ENCODE peak calls at places on chromosomes 3 and 15, in nine cellular contexts. G, N, B, I, U, X, S, M and D are unnamed samples.

GRCh38 chr3:8954938-8955763 is 8.1 kb downstream of the RAD18 start:
- DNase-seq in G (no peak), N (peak), B (no peak), I (no peak), U (no peak), X (no peak), S (no peak), M (peak), D (no peak)

GRCh38 chr3:167978071-167978470 is 117.7 kb downstream of the GOLIM4 start:
- DNase-seq in G (no peak), N (no peak), B (no peak), I (no peak), U (no peak), X (no peak), S (no peak), M (peak), D (no peak)

GRCh38 chr3:150075417-150075865 is 104.7 kb upstream of the PFN2 start:
- DNase-seq in G (no peak), N (no peak), B (no peak), I (no peak), U (no peak), X (no peak), S (no peak), M (no peak), D (no peak)

GRCh38 chr15:51071609-51072008 is 23.1 kb downstream of the TNFAIP8L3 start:
- DNase-seq in G (no peak), N (no peak), B (no peak), I (no peak), U (no peak), X (no peak), S (no peak), M (no peak), D (no peak)

GRCh38 chr3:81936817-81937216 is 175.4 kb upstream of the GBE1 start:
- DNase-seq in G (no peak), N (no peak), B (no peak), I (no peak), U (no peak), X (no peak), S (no peak), M (peak), D (no peak)

GRCh38 chr3:43647331-43648166 is 25.7 kb upstream of the ANO10 start:
- DNase-seq in G (no peak), N (no peak), B (no peak), I (no peak), U (no peak), X (no peak), S (no peak), M (peak), D (no peak)

GRCh38 chr3:89372456-89372855 is 265.0 kb downstream of the EPHA3 start:
- DNase-seq in G (no peak), N (no peak), B (no peak), I (no peak), U (no peak), X (no peak), S (no peak), M (no peak), D (no peak)

GRCh38 chr15:70504305-70504951 is 258.9 kb downstream of the UACA start:
- DNase-seq in G (no peak), N (no peak), B (no peak), I (peak), U (no peak), X (peak), S (peak), M (peak), D (no peak)

GRCh38 chr15:40045572-40046217 is 6.7 kb upstream of the SRP14 start:
- DNase-seq in G (no peak), N (no peak), B (no peak), I (no peak), U (no peak), X (no peak), S (no peak), M (peak), D (no peak)

GRCh38 chr3:26369133-26369532 is 253.4 kb upstream of the LRRC3B start:
- DNase-seq in G (no peak), N (no peak), B (no peak), I (no peak), U (no peak), X (no peak), S (no peak), M (peak), D (peak)

GRCh38 chr15:31427411-31427810 is 100.8 kb downstream of the KLF13 start:
- DNase-seq in G (no peak), N (no peak), B (no peak), I (no peak), U (no peak), X (no peak), S (no peak), M (no peak), D (no peak)

GRCh38 chr15:85336870-85337269 is 43.5 kb upstream of the AKAP13 start:
- DNase-seq in G (no peak), N (no peak), B (no peak), I (no peak), U (no peak), X (no peak), S (no peak), M (no peak), D (no peak)

GRCh38 chr3:197749315-197749600 is 425 bp upstream of the FYTTD1 start:
- DNase-seq in G (no peak), N (peak), B (no peak), I (no peak), U (peak), X (no peak), S (no peak), M (peak), D (peak)

GRCh38 chr15:79849789-79850188 is 47.0 kb downstream of the MTHFS start:
- DNase-seq in G (no peak), N (no peak), B (peak), I (no peak), U (peak), X (no peak), S (no peak), M (peak), D (peak)

GRCh38 chr3:105997800-105998526 is 129.2 kb upstream of the CBLB start:
- DNase-seq in G (no peak), N (peak), B (no peak), I (no peak), U (no peak), X (peak), S (no peak), M (no peak), D (no peak)

GRCh38 chr3:10339376-10339955 is 18.6 kb upstream of the SEC13 start:
- DNase-seq in G (no peak), N (no peak), B (no peak), I (peak), U (no peak), X (no peak), S (no peak), M (no peak), D (no peak)

GRCh38 chr3:146035366-146035765 is 125.6 kb downstream of the PLOD2 start:
- DNase-seq in G (no peak), N (no peak), B (no peak), I (no peak), U (no peak), X (no peak), S (no peak), M (no peak), D (no peak)

GRCh38 chr3:905217-905616 is 187.6 kb upstream of the CNTN6 start:
- DNase-seq in G (no peak), N (no peak), B (no peak), I (no peak), U (no peak), X (no peak), S (no peak), M (no peak), D (no peak)

GRCh38 chr3:171173732-171174131 is 147.2 kb upstream of the SLC2A2 start:
- DNase-seq in G (no peak), N (no peak), B (no peak), I (no peak), U (no peak), X (no peak), S (no peak), M (no peak), D (no peak)

GRCh38 chr3:60323180-60323579 is 928.1 kb downstream of the FHIT start:
- DNase-seq in G (no peak), N (no peak), B (no peak), I (no peak), U (no peak), X (no peak), S (no peak), M (peak), D (no peak)

GRCh38 chr15:52193321-52193720 is 2.1 kb upstream of the GNB5 start:
- DNase-seq in G (no peak), N (no peak), B (no peak), I (no peak), U (no peak), X (no peak), S (no peak), M (no peak), D (no peak)

GRCh38 chr15:91032919-91033803 is 10.8 kb upstream of the VPS33B start:
- DNase-seq in G (peak), N (no peak), B (peak), I (peak), U (no peak), X (peak), S (peak), M (peak), D (peak)

GRCh38 chr15:96067677-96068076 is 262.8 kb upstream of the NR2F2 start:
- DNase-seq in G (no peak), N (no peak), B (no peak), I (no peak), U (no peak), X (no peak), S (no peak), M (no peak), D (no peak)

GRCh38 chr3:13313813-13314212 is 106.3 kb downstream of the NUP210 start:
- DNase-seq in G (no peak), N (no peak), B (no peak), I (peak), U (no peak), X (peak), S (no peak), M (no peak), D (no peak)

GRCh38 chr3:34969513-34969912 is 669.8 kb upstream of the ARPP21 start:
- DNase-seq in G (no peak), N (no peak), B (no peak), I (no peak), U (no peak), X (no peak), S (no peak), M (peak), D (no peak)

GRCh38 chr3:120442975-120443517 is 7.7 kb downstream of the FSTL1 start:
- DNase-seq in G (no peak), N (no peak), B (no peak), I (no peak), U (peak), X (no peak), S (no peak), M (peak), D (no peak)

GRCh38 chr3:20041197-20041780 is 1.0 kb downstream of the KAT2B start:
- DNase-seq in G (peak), N (no peak), B (peak), I (peak), U (peak), X (peak), S (peak), M (peak), D (peak)

GRCh38 chr3:114557791-114558190 is 264.0 kb downstream of the TIGIT start:
- DNase-seq in G (no peak), N (no peak), B (no peak), I (no peak), U (no peak), X (no peak), S (no peak), M (no peak), D (no peak)

GRCh38 chr3:12798559-12799179 is 2.2 kb downstream of the CAND2 start:
- DNase-seq in G (no peak), N (no peak), B (no peak), I (no peak), U (no peak), X (peak), S (no peak), M (no peak), D (no peak)

GRCh38 chr3:103927896-103928295 is 1438.8 kb upstream of the ALCAM start:
- DNase-seq in G (no peak), N (no peak), B (no peak), I (no peak), U (no peak), X (no peak), S (no peak), M (no peak), D (no peak)

GRCh38 chr3:64902991-64903390 is 215.2 kb upstream of the ADAMTS9 start:
- DNase-seq in G (no peak), N (no peak), B (no peak), I (no peak), U (no peak), X (no peak), S (no peak), M (no peak), D (no peak)

GRCh38 chr3:57956119-57956832 is 51.9 kb upstream of the FLNB start:
- DNase-seq in G (no peak), N (peak), B (no peak), I (no peak), U (no peak), X (peak), S (no peak), M (no peak), D (no peak)

GRCh38 chr3:16448691-16449090 is 64.8 kb downstream of the RFTN1 start:
- DNase-seq in G (no peak), N (peak), B (no peak), I (peak), U (peak), X (peak), S (peak), M (peak), D (no peak)

GRCh38 chr15:74227968-74228722 is 8.0 kb upstream of the CCDC33 start:
- DNase-seq in G (no peak), N (no peak), B (no peak), I (no peak), U (no peak), X (peak), S (no peak), M (no peak), D (no peak)

GRCh38 chr3:1190576-1190975 is 97.8 kb downstream of the CNTN6 start:
- DNase-seq in G (no peak), N (no peak), B (no peak), I (no peak), U (no peak), X (no peak), S (no peak), M (no peak), D (no peak)

GRCh38 chr15:90232941-90233700 is 620 bp downstream of the CIB1 start:
- DNase-seq in G (peak), N (peak), B (peak), I (peak), U (peak), X (peak), S (peak), M (peak), D (peak)